ENCODE peak calls at places on chromosomes 16 and 17, in nine cellular contexts. Q is heart left ventricle, U is upper lobe of left lung, J is K562, L is right lobe of liver, I is body of pancreas, T is A549, W is HepG2, O is HCT116. P is an unnamed sample.
A peak's percentile ranks its signal among the peaks of the same experiment; 100 is the strongest.

GRCh38 chr17:65536573-65537342 is 24.7 kb downstream of the AXIN2 start:
- ATAC-seq in T (no peak), Q (no peak), L (no peak), J (peak; percentile 20), I (no peak), U (no peak), W (no peak), O (no peak), P (no peak)

GRCh38 chr17:55926276-55926995 is 175.6 kb downstream of the PCTP start:
- ATAC-seq in T (no peak), J (no peak), I (no peak), L (no peak), O (no peak), Q (no peak), U (no peak), W (no peak), P (no peak)

GRCh38 chr16:11016524-11016988 is 72.2 kb downstream of the CLEC16A start:
- ATAC-seq in Q (no peak), U (peak; percentile 30), L (no peak), W (peak; percentile 93), I (no peak), O (peak; percentile 89), T (peak; percentile 77), J (no peak), P (peak; percentile 70)

GRCh38 chr16:47196457-47196856 is 52.7 kb upstream of the NETO2 start:
- ATAC-seq in I (no peak), T (no peak), Q (no peak), L (no peak), W (no peak), J (no peak), U (no peak), O (no peak), P (no peak)

GRCh38 chr17:45162022-45162687 is 480 bp downstream of the HEXIM2 start:
- ATAC-seq in I (no peak), J (no peak), Q (no peak), U (no peak), O (peak; percentile 2), T (peak; percentile 6), W (peak; percentile 4), L (no peak), P (no peak)

GRCh38 chr16:64412578-64413280 is 709.1 kb downstream of the CDH11 start:
- ATAC-seq in T (no peak), J (no peak), U (no peak), L (no peak), W (no peak), O (no peak), I (no peak), Q (no peak), P (no peak)

GRCh38 chr16:78684655-78685400 is 585.4 kb downstream of the WWOX start:
- ATAC-seq in O (no peak), I (peak; percentile 27), Q (peak; percentile 83), J (no peak), L (no peak), T (no peak), W (no peak), U (peak; percentile 85), P (peak; percentile 64)

GRCh38 chr17:27264068-27264812 is 29.7 kb upstream of the WSB1 start:
- ATAC-seq in O (no peak), T (no peak), L (peak; percentile 9), Q (no peak), I (no peak), W (no peak), J (no peak), U (peak; percentile 34), P (no peak)

GRCh38 chr17:50452627-50453300 is 15.9 kb downstream of the CHAD start:
- ATAC-seq in T (no peak), I (no peak), L (peak; percentile 30), U (no peak), Q (no peak), J (no peak), O (no peak), W (no peak), P (no peak)

GRCh38 chr17:80477647-80478478 is 1.5 kb upstream of the NPTX1 start:
- ATAC-seq in I (peak; percentile 33), J (peak; percentile 76), W (peak; percentile 74), O (no peak), U (peak; percentile 49), L (peak; percentile 45), Q (no peak), T (peak; percentile 70), P (peak; percentile 19)

GRCh38 chr17:81398855-81399451 is 3.7 kb downstream of the BAHCC1 start:
- ATAC-seq in Q (no peak), J (peak; percentile 15), I (no peak), W (no peak), L (no peak), U (no peak), T (no peak), O (no peak), P (no peak)

GRCh38 chr16:68718596-68718995 is 18.5 kb upstream of the CDH1 start:
- ATAC-seq in W (no peak), L (no peak), O (no peak), Q (no peak), I (no peak), U (no peak), J (no peak), T (no peak), P (no peak)

GRCh38 chr16:68715471-68715870 is 21.6 kb upstream of the CDH1 start:
- ATAC-seq in T (no peak), W (peak; percentile 66), U (no peak), I (peak; percentile 55), J (no peak), O (no peak), L (no peak), Q (no peak), P (no peak)

GRCh38 chr16:68719993-68720489 is 17.1 kb upstream of the CDH1 start:
- ATAC-seq in O (no peak), I (no peak), T (no peak), W (no peak), Q (no peak), L (no peak), U (no peak), J (no peak), P (no peak)

GRCh38 chr16:68713430-68713829 is 23.7 kb upstream of the CDH1 start:
- ATAC-seq in I (no peak), J (no peak), W (peak; percentile 16), U (no peak), L (no peak), Q (no peak), O (no peak), T (no peak), P (no peak)

GRCh38 chr16:68717684-68718083 is 19.4 kb upstream of the CDH1 start:
- ATAC-seq in L (no peak), Q (no peak), J (no peak), T (no peak), U (no peak), I (no peak), O (no peak), W (no peak), P (no peak)
- H3K4me1 ChIP-seq in L (no peaks in the 10 kb centered on the region), Q (no peaks in the 10 kb centered on the region), J (no peaks in the 10 kb centered on the region), T (no peaks in the 10 kb centered on the region), U (no peaks in the 10 kb centered on the region), I (peaks cover 9% of the 10 kb centered on the region), O (peaks cover 17% of the 10 kb centered on the region), W (peaks cover 38% of the 10 kb centered on the region), P (no peaks in the 10 kb centered on the region)

GRCh38 chr17:39212200-39212810 is 12.2 kb downstream of the RPL19 start:
- ATAC-seq in I (no peak), Q (no peak), T (no peak), W (no peak), L (no peak), O (no peak), J (peak; percentile 41), U (no peak), P (no peak)

GRCh38 chr17:39210093-39210434 is 10.0 kb downstream of the RPL19 start:
- ATAC-seq in L (no peak), U (no peak), T (no peak), Q (no peak), J (no peak), I (no peak), O (no peak), W (no peak), P (no peak)

GRCh38 chr17:39208893-39209292 is 8.8 kb downstream of the RPL19 start:
- ATAC-seq in W (no peak), U (peak; percentile 27), L (no peak), Q (no peak), I (no peak), T (peak; percentile 11), J (peak; percentile 41), O (no peak), P (peak; percentile 4)

GRCh38 chr17:39208136-39208535 is 8.1 kb downstream of the RPL19 start:
- ATAC-seq in I (no peak), W (peak; percentile 4), T (peak; percentile 6), J (no peak), L (no peak), O (no peak), Q (no peak), U (no peak), P (no peak)

DNA sequence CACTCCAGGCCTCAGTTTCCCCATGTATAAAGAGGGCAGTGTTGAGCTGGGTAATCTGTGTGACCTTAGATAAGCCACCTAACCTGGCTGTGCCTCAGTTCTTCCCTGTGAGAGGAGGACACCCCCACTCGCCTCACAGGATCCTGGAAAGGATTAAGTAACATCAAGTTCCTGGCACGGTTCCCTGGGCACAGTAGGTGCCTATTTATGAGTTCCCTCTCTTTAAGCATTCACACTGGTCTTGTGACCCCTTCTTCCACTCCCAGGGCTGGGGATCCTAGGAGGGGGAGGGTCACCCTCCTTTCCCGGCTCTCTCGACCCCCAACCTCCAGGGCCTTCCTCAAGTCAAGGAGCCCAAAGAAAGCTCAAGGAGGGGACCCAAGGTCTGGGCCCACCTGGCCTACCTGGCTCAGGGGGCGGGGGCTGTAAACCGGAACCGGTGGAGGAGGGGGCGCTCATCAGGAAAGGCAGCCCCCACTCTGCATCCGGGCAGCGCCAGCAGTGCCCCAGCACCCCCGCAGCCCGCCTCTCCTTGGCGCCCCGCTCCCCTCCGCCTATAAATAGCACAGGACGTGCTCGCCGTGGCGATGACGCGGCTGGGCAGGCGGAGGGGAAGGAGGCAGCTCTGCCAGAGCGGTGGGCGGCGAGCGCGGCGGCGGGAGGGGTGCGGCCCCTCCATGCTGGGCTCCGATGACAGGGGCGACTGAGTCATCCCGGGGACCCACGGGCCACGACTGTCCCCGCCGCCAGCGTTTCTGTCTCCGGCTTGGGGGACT is 9.4 kb downstream of the RPL19 start:
- ATAC-seq in W (no peak), O (no peak), U (peak; percentile 84), T (no peak), L (peak; percentile 53), I (peak; percentile 16), J (no peak), Q (peak; percentile 49), P (peak; percentile 82)
- TF ChIP-seq POLR2A in W (no peak), O (no peak), U (no peak), T (no peak), L (no peak), I (no peak), J (no peak), Q (no peak), P (no peak)

DNA sequence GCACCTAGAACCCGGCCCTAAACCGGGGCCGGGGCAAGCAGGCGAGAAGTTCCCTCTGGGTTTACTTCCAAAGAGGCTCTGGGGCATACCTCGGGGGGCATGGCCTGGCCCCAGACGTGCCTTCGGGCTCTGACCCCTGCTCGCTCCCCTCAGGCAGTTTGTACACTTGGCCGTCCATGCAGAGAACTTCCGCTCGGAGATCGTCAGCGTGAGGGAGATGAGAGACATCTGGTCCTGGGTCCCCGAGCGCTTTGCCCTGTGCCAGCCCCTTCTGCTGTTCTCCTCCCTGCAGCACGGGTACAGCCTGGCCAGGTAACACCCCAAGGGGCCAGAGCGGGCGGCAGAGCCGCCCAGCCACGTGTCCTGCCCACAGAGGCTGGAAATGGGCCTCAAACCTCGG is 15.7 kb upstream of the ATP6V0C start:
- ATAC-seq in L (no peak), Q (no peak), O (no peak), W (no peak), I (no peak), U (no peak), T (no peak), J (no peak), P (no peak)
- H3K4me1 ChIP-seq in L (peaks cover 4% of the 10 kb centered on the region), Q (peaks cover 39% of the 10 kb centered on the region), O (peaks cover 12% of the 10 kb centered on the region), W (peaks cover 16% of the 10 kb centered on the region), I (peaks cover 60% of the 10 kb centered on the region), U (peaks cover 67% of the 10 kb centered on the region), T (peaks cover 24% of the 10 kb centered on the region), J (peaks cover 73% of the 10 kb centered on the region), P (peaks cover 26% of the 10 kb centered on the region)

GRCh38 chr17:39193346-39193745 is 4.1 kb downstream of the CACNB1 start:
- ATAC-seq in J (no peak), T (no peak), U (no peak), L (no peak), I (no peak), O (no peak), W (no peak), Q (no peak), P (no peak)
- TF ChIP-seq POLR2A in J (no peak), T (no peak), U (no peak), L (no peak), I (no peak), O (no peak), W (no peak), Q (no peak), P (no peak)

P was measured in gastroesophageal sphincter.